ENCODE peak calls at places on chromosome 12, in five cellular contexts. X, U, N, G and Z are unnamed samples.

GRCh38 chr12:120488057-120488660 is 7.8 kb upstream of the DYNLL1 start:
- DNase-seq in X (no peak), U (no peak), N (no peak), G (no peak), Z (no peak)

GRCh38 chr12:21324551-21324950 is 10.2 kb downstream of the SLCO1A2 start:
- DNase-seq in X (no peak), U (no peak), N (no peak), G (no peak), Z (no peak)

GRCh38 chr12:118183711-118184110 is 47.8 kb downstream of the PEBP1 start:
- DNase-seq in X (no peak), U (no peak), N (no peak), G (no peak), Z (no peak)

GRCh38 chr12:24861751-24862575 is 86.9 kb downstream of the BCAT1 start:
- DNase-seq in X (no peak), U (no peak), N (no peak), G (no peak), Z (no peak)

GRCh38 chr12:13088503-13088902 is 15.0 kb downstream of the GSG1 start:
- DNase-seq in X (no peak), U (no peak), N (no peak), G (no peak), Z (no peak)

GRCh38 chr12:31506907-31507306 is 84.0 kb downstream of the DENND5B start:
- DNase-seq in X (no peak), U (no peak), N (no peak), G (no peak), Z (no peak)

GRCh38 chr12:114751712-114752111 is 67.7 kb upstream of the TBX3 start:
- DNase-seq in X (peak), U (no peak), N (no peak), G (no peak), Z (no peak)

GRCh38 chr12:29991924-29992323 is 208.2 kb upstream of the TMTC1 start:
- DNase-seq in X (no peak), U (no peak), N (no peak), G (no peak), Z (no peak)

GRCh38 chr12:107759410-107759809 is 1.5 kb downstream of the PRDM4 start:
- DNase-seq in X (peak), U (no peak), N (no peak), G (no peak), Z (peak)

GRCh38 chr12:13362260-13362841 is 165.8 kb downstream of the EMP1 start:
- DNase-seq in X (peak), U (peak), N (no peak), G (peak), Z (peak)

GRCh38 chr12:38785376-38785775 is 120.0 kb downstream of the CPNE8 start:
- DNase-seq in X (no peak), U (no peak), N (no peak), G (no peak), Z (no peak)

GRCh38 chr12:122757568-122757967 is 4.9 kb downstream of the DENR start:
- DNase-seq in X (no peak), U (no peak), N (no peak), G (no peak), Z (no peak)

GRCh38 chr12:95204141-95204866 is 13.0 kb downstream of the FGD6 start:
- DNase-seq in X (no peak), U (no peak), N (no peak), G (no peak), Z (no peak)

GRCh38 chr12:89256060-89256459 is 96.2 kb downstream of the DUSP6 start:
- DNase-seq in X (no peak), U (no peak), N (no peak), G (no peak), Z (no peak)

GRCh38 chr12:50579757-50580267 is 75.0 kb downstream of the DIP2B start:
- DNase-seq in X (no peak), U (no peak), N (peak), G (no peak), Z (no peak)

GRCh38 chr12:91222746-91223145 is 40.1 kb upstream of the DCN start:
- DNase-seq in X (no peak), U (no peak), N (no peak), G (no peak), Z (no peak)

GRCh38 chr12:45425426-45425825 is 209.5 kb downstream of the ANO6 start:
- DNase-seq in X (no peak), U (no peak), N (no peak), G (no peak), Z (no peak)

GRCh38 chr12:39915249-39915648 is 190.6 kb downstream of the SLC2A13 start:
- DNase-seq in X (no peak), U (no peak), N (no peak), G (no peak), Z (no peak)

GRCh38 chr12:848519-849191 is 96.3 kb downstream of the WNK1 start:
- DNase-seq in X (no peak), U (no peak), N (no peak), G (no peak), Z (no peak)

GRCh38 chr12:122961551-122962329 is 4.5 kb downstream of the ABCB9 start:
- DNase-seq in X (no peak), U (no peak), N (no peak), G (peak), Z (no peak)

GRCh38 chr12:12872139-12872933 is 19.0 kb upstream of the GPRC5A start:
- DNase-seq in X (peak), U (peak), N (no peak), G (no peak), Z (no peak)